ENCODE peak calls at places on chromosomes 7 and 10, in five cellular contexts. D is HCT116, C is body of pancreas, S is AG08395, A is glutamatergic neuron. Q is an unnamed sample.

GRCh38 chr7:40204581-40204980 is 69.8 kb downstream of the SUGCT start:
- DNase-seq in A (no peak), D (no peak), C (no peak), S (no peak), Q (no peak)

GRCh38 chr7:155357573-155358041 is 59.9 kb downstream of the INSIG1 start:
- DNase-seq in A (peak), D (no peak), S (peak), C (no peak), Q (no peak)

GRCh38 chr10:86535057-86535882 is 13.7 kb upstream of the WAPL start:
- DNase-seq in S (peak), C (peak), D (peak), A (peak), Q (peak)

GRCh38 chr7:104552102-104552501 is 223.7 kb downstream of the LHFPL3 start:
- DNase-seq in D (peak), A (no peak), S (no peak), C (peak), Q (peak)

GRCh38 chr7:55641273-55641691 is 69.0 kb upstream of the VOPP1 start:
- DNase-seq in D (peak), C (peak), S (peak), A (no peak), Q (peak)

GRCh38 chr10:104218751-104219150 is 13.4 kb downstream of the CFAP43 start:
- DNase-seq in A (no peak), C (no peak), S (no peak), D (no peak), Q (no peak)

GRCh38 chr10:93816123-93816747 is 58.5 kb downstream of the LGI1 start:
- DNase-seq in D (peak), A (peak), C (peak), S (peak), Q (peak)

GRCh38 chr7:34373940-34374339 is 284.1 kb upstream of the NPSR1 start:
- DNase-seq in D (no peak), A (no peak), C (no peak), S (peak), Q (no peak)

GRCh38 chr10:117532003-117532385 is 10.6 kb upstream of the EMX2 start:
- DNase-seq in S (no peak), C (no peak), D (no peak), A (no peak), Q (no peak)

GRCh38 chr7:55502988-55503514 is 69.3 kb downstream of the VOPP1 start:
- DNase-seq in D (no peak), C (no peak), S (no peak), A (no peak), Q (no peak)

GRCh38 chr7:151876112-151876898 is 610 bp downstream of the PRKAG2 start:
- DNase-seq in C (peak), D (no peak), A (peak), S (peak), Q (no peak)

GRCh38 chr7:116570306-116570705 is 45.5 kb downstream of the CAV1 start:
- DNase-seq in A (no peak), S (no peak), D (no peak), C (no peak), Q (no peak)

GRCh38 chr7:47636111-47636692 is 54.3 kb upstream of the TNS3 start:
- DNase-seq in A (no peak), S (no peak), C (no peak), D (no peak), Q (no peak)

GRCh38 chr10:1602037-1602471 is 135.3 kb downstream of the ADARB2 start:
- DNase-seq in C (no peak), S (no peak), A (no peak), D (no peak), Q (no peak)

GRCh38 chr10:63977329-63977923 is 456.2 kb downstream of the REEP3 start:
- DNase-seq in S (peak), A (peak), C (peak), D (peak), Q (peak)

GRCh38 chr7:144854839-144855424 is 19.1 kb upstream of the TPK1 start:
- DNase-seq in A (no peak), S (peak), D (peak), C (no peak), Q (no peak)

GRCh38 chr10:132265878-132266496 is 41.8 kb downstream of the STK32C start:
- DNase-seq in S (no peak), D (no peak), A (no peak), C (no peak), Q (no peak)

GRCh38 chr10:132447446-132448247 is 50.6 kb downstream of the PWWP2B start:
- DNase-seq in C (peak), D (no peak), S (peak), A (peak), Q (no peak)

GRCh38 chr10:119104653-119105024 is 726 bp downstream of the DENND10 start:
- DNase-seq in C (no peak), D (no peak), S (no peak), A (peak), Q (no peak)

Q was measured in GM18507.